ENCODE peak calls at places on chromosomes 7 and 10, in ten cellular contexts. H is lung, Y is endodermal cell, A is breast epithelium, N is GM23338, U is right atrium auricular region, K is tibial artery, F is Caco-2, Q is Panc1, R is endothelial cell of umbilical vein. G is an unnamed sample. For H3K4me1 and H3K27me3, the result is how much of the 10 kb centered on the place peaks cover.

GRCh38 chr10:79160191-79160590 is 91.4 kb downstream of the ZMIZ1 start:
- DNase-seq in N (no peak), H (no peak), K (no peak), Q (no peak), F (no peak), A (no peak), R (no peak), U (no peak), Y (no peak), G (no peak)

GRCh38 chr10:89078729-89079672 is 88.4 kb downstream of the FAS start:
- DNase-seq in Q (no peak), H (no peak), A (no peak), U (no peak), K (no peak), F (no peak), R (no peak), Y (no peak), N (no peak), G (no peak)

GRCh38 chr10:13993169-13993568 is 337.6 kb downstream of the FRMD4A start:
- DNase-seq in R (no peak), N (no peak), Y (no peak), F (no peak), Q (no peak), K (no peak), A (peak), U (no peak), H (no peak), G (no peak)

GRCh38 chr10:21138769-21139324 is 241.7 kb upstream of the NEBL start:
- DNase-seq in Y (no peak), R (no peak), A (no peak), N (no peak), K (no peak), H (no peak), Q (no peak), U (no peak), F (no peak), G (no peak)

GRCh38 chr7:104206841-104207240 is 972 bp downstream of the ORC5 start:
- DNase-seq in U (no peak), K (no peak), Q (no peak), N (no peak), F (no peak), A (no peak), H (no peak), R (peak), Y (no peak), G (no peak)

GRCh38 chr7:151694828-151695580 is 175.3 kb upstream of the RHEB start:
- DNase-seq in A (peak), Q (no peak), H (no peak), Y (no peak), F (peak), R (no peak), U (peak), K (peak), N (no peak), G (peak)

GRCh38 chr10:81013771-81014170 is 476.1 kb downstream of the SH2D4B start:
- DNase-seq in F (no peak), U (no peak), H (no peak), R (no peak), Q (no peak), Y (no peak), A (no peak), N (no peak), K (no peak), G (no peak)

GRCh38 chr10:84360634-84361365 is 32.4 kb downstream of the CCSER2 start:
- DNase-seq in R (peak), A (no peak), U (no peak), K (no peak), N (peak), F (no peak), Y (no peak), H (no peak), Q (no peak), G (no peak)

GRCh38 chr7:151233111-151233701 is 923 bp downstream of the CHPF2 start:
- DNase-seq in K (no peak), N (peak), Y (no peak), H (peak), A (no peak), Q (no peak), U (peak), F (no peak), R (peak), G (no peak)

GRCh38 chr10:46094931-46095755 is 49.1 kb upstream of the MSMB start:
- DNase-seq in R (no peak), Y (peak), K (no peak), F (no peak), U (no peak), A (no peak), H (no peak), Q (no peak), N (no peak), G (no peak)

GRCh38 chr7:33873518-33873917 is 31.8 kb upstream of the BMPER start:
- DNase-seq in Q (no peak), K (no peak), F (no peak), Y (peak), N (peak), U (no peak), R (no peak), A (no peak), H (no peak), G (no peak)

GRCh38 chr10:123972481-123973401 is 81.1 kb upstream of the CPXM2 start:
- DNase-seq in Y (peak), Q (no peak), A (no peak), K (no peak), F (no peak), R (no peak), N (peak), U (no peak), H (peak), G (no peak)

GRCh38 chr7:156582591-156583123 is 57.9 kb upstream of the RNF32 start:
- DNase-seq in A (no peak), U (no peak), Y (no peak), H (no peak), Q (no peak), R (no peak), F (no peak), K (no peak), N (no peak), G (no peak)

GRCh38 chr7:117706191-117706590 is 167.1 kb downstream of the CTTNBP2 start:
- DNase-seq in R (no peak), N (no peak), F (no peak), U (no peak), Y (no peak), H (no peak), Q (no peak), A (no peak), K (no peak), G (no peak)

GRCh38 chr7:147423875-147424274 is 1166.7 kb upstream of the C7orf33 start:
- DNase-seq in N (peak), U (no peak), H (no peak), A (no peak), F (no peak), R (no peak), Q (no peak), Y (no peak), K (no peak), G (no peak)

GRCh38 chr10:88041243-88042161 is 178.1 kb downstream of the PTEN start:
- DNase-seq in U (no peak), Y (no peak), K (no peak), Q (no peak), A (no peak), H (no peak), R (no peak), N (no peak), F (peak), G (no peak)

GRCh38 chr7:32588657-32589056 is 93.4 kb downstream of the AVL9 start:
- DNase-seq in Q (no peak), A (no peak), N (no peak), K (no peak), R (peak), Y (no peak), F (no peak), H (no peak), U (no peak), G (no peak)

GRCh38 chr7:6385110-6385792 is 62.5 kb downstream of the DAGLB start:
- DNase-seq in H (no peak), N (no peak), Y (no peak), R (peak), F (peak), K (no peak), A (no peak), Q (peak), U (no peak), G (no peak)

GRCh38 chr7:158759749-158760444 is 55.3 kb upstream of the NCAPG2 start:
- DNase-seq in K (no peak), Q (no peak), R (no peak), Y (no peak), N (no peak), F (no peak), H (peak), A (no peak), U (no peak), G (no peak)

GRCh38 chr10:132062641-132063390 is 2.9 kb upstream of the JAKMIP3 start:
- DNase-seq in Y (no peak), H (no peak), A (no peak), Q (no peak), K (no peak), N (no peak), R (no peak), F (no peak), U (peak), G (no peak)

GRCh38 chr7:91264924-91265681 is 870 bp downstream of the FZD1 start:
- DNase-seq in N (peak), H (peak), Q (no peak), K (peak), Y (peak), F (peak), U (no peak), A (peak), R (peak), G (peak)

GRCh38 chr7:36673703-36674102 is 50.6 kb downstream of the AOAH start:
- DNase-seq in A (no peak), U (no peak), K (no peak), Q (no peak), N (no peak), R (no peak), F (no peak), H (no peak), Y (no peak), G (no peak)

GRCh38 chr7:145497911-145498525 is 618.6 kb upstream of the CNTNAP2 start:
- DNase-seq in Y (no peak), N (no peak), F (no peak), Q (no peak), U (no peak), A (no peak), H (no peak), R (no peak), K (no peak), G (no peak)

GRCh38 chr10:119310807-119311206 is 103.4 kb downstream of the GRK5 start:
- DNase-seq in U (no peak), H (no peak), A (no peak), R (no peak), K (no peak), Q (no peak), Y (no peak), N (no peak), F (no peak), G (no peak)

GRCh38 chr7:128891110-128891941 is 19.2 kb downstream of the KCP start:
- DNase-seq in N (peak), R (no peak), A (no peak), Q (no peak), K (no peak), Y (peak), H (no peak), F (peak), U (no peak), G (no peak)

GRCh38 chr7:157224627-157225026 is 85.9 kb downstream of the UBE3C start:
- DNase-seq in H (no peak), F (peak), U (no peak), A (no peak), R (peak), K (no peak), Y (no peak), N (no peak), Q (no peak), G (no peak)

GRCh38 chr10:88343761-88344484 is 239.2 kb downstream of the RNLS start:
- DNase-seq in H (no peak), A (no peak), N (no peak), R (no peak), Y (no peak), F (no peak), Q (no peak), K (no peak), U (no peak), G (no peak)

GRCh38 chr7:155911471-155912105 is 99.3 kb upstream of the SHH start:
- DNase-seq in F (no peak), R (no peak), N (no peak), H (no peak), Q (no peak), A (no peak), K (no peak), Y (no peak), U (no peak), G (no peak)

GRCh38 chr7:44098092-44099068 is 5.8 kb upstream of the AEBP1 start:
- DNase-seq in A (no peak), Y (no peak), H (no peak), Q (no peak), N (no peak), R (no peak), K (no peak), U (no peak), F (no peak), G (no peak)

GRCh38 chr10:43390333-43390732 is 18.7 kb downstream of the HNRNPF start:
- DNase-seq in N (no peak), K (no peak), R (no peak), Q (no peak), H (no peak), A (no peak), F (no peak), Y (no peak), U (no peak), G (no peak)

DNA sequence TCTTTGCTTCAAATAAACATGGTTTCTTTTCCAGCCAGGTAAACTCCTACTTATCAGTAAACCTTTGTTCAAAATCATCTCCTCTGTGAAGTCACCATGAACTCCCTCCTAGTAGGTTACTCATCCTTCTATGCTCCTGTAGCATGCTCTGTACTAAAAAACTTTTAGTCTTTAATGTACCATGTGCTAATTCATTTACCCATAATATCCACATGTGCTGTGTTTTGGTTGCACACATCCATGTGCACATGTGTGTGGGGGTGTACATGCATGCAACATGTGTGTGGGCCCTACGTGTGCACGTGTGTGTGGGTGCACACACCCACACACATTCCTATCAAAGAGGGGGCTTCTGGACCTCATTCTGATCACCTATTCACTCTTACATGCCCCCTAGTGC is 259.9 kb upstream of the SP4 start:
- DNase-seq in N (no peak), A (no peak), R (no peak), F (no peak), K (no peak), U (no peak), Y (no peak), H (no peak), Q (no peak), G (no peak)
- TF ChIP-seq CTCF in N (no peak), A (no peak), R (no peak), F (no peak), K (no peak), U (no peak), Y (peak), H (no peak), Q (no peak), G (no peak)

GRCh38 chr10:48605264-48605615 is 367 bp upstream of the ARHGAP22 start:
- DNase-seq in N (no peak), U (no peak), Q (no peak), K (no peak), F (no peak), H (no peak), A (no peak), R (peak), Y (no peak), G (no peak)
- H3K4me1 ChIP-seq in N (under half), U (under half), Q (under half), K (under half), F (under half), H (under half), A (under half), R (half or more), Y (under half), G (under half)

GRCh38 chr10:49612513-49613159 is 1.2 kb upstream of the CHAT start:
- DNase-seq in N (peak), F (no peak), U (no peak), Q (no peak), A (no peak), Y (peak), R (no peak), K (no peak), H (no peak), G (no peak)

GRCh38 chr10:49611815-49612512 is 1.9 kb downstream of the SLC18A3 start:
- DNase-seq in K (no peak), R (no peak), U (no peak), N (peak), Y (peak), H (no peak), F (no peak), A (no peak), Q (no peak), G (no peak)

GRCh38 chr10:49610015-49610734 is at the start of gene SLC18A3:
- DNase-seq in R (no peak), Q (no peak), Y (peak), H (no peak), A (no peak), U (no peak), F (no peak), K (no peak), N (peak), G (no peak)

GRCh38 chr10:49610735-49611165 is 640 bp downstream of the SLC18A3 start:
- DNase-seq in K (no peak), R (no peak), F (no peak), Q (no peak), Y (no peak), N (no peak), U (no peak), H (no peak), A (no peak), G (no peak)

GRCh38 chr10:49611166-49611814 is 1.2 kb downstream of the SLC18A3 start:
- DNase-seq in A (no peak), N (peak), R (no peak), U (no peak), F (no peak), K (no peak), Y (peak), H (no peak), Q (no peak), G (no peak)
- H3K27me3 ChIP-seq in A (half or more), N (half or more), R (half or more), U (half or more), F (under half), K (half or more), Y (half or more), H (under half), Q (under half), G (half or more)

DNA sequence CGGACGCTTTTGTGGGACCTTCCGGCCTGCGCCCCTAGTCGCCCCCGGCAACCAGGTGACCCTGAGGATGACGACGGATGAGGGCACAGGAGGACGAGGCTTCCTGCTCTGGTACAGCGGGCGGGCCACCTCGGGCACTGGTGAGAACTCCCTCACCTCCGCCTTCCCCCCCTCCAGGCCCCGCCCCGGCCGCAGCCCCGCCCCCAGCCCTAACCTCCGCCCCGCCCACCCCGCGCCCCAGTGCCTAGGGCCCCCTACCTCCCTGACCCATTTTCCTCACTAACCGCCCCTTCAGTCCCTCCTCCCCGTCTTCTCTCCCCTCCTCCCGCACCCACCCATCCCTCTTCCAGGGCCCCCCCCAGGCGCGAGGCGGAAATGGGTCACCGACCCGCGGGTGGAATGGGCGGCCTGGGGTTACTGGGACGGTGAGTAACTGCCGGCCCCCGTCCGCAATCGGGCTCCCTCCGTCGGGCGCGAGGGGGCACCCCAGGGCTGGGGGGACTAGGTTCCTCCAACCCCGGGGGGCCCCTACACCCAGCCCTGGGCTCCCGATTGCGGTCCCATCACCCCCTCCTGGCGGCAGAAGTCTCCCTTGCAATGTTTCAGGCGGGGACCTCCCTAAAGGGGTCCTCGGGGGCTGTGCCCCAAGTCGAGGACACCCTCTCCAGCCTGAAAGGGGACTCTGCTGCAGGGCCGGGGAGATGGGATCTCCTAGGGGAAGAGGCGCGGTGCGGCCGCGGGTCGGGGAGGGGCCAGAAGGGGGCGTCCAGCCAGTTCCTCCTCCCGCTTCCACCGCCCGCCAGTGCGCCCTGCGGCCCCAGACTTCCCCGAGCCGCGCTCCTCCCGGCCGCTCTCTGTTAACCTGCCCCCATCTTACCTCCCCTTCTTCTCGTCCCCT is 2.2 kb downstream of the PCOLCE start:
- DNase-seq in Y (peak), R (peak), H (peak), Q (no peak), A (peak), N (peak), F (peak), U (peak), K (peak), G (peak)
- TF ChIP-seq CTCF in Y (peak), R (peak), H (no peak), Q (peak), A (peak), N (peak), F (peak), U (peak), K (peak), G (peak)

G was measured in left ventricle myocardium inferior.